ENCODE peak calls at places on chromosomes 4 and X, in seven cellular contexts. T, S, A, W, P, U and C are unnamed samples.

GRCh38 chrX:110733166-110733565 is 62.5 kb downstream of the CHRDL1 start:
- DNase-seq in T (no peak), S (no peak), A (no peak), W (peak; percentile 85), P (no peak), U (no peak), C (no peak)

GRCh38 chrX:153953342-153953830 is 8.9 kb upstream of the RENBP start:
- DNase-seq in T (peak; percentile 70), S (no peak), A (peak; percentile 90), W (peak; percentile 62), P (peak; percentile 73), U (peak; percentile 28), C (no peak)

GRCh38 chr4:158810487-158811215 is 41.8 kb downstream of the FNIP2 start:
- DNase-seq in T (no peak), S (peak; percentile 80), A (no peak), W (peak; percentile 94), P (no peak), U (no peak), C (no peak)

GRCh38 chr4:77022581-77023133 is 53.1 kb downstream of the CCNI start:
- DNase-seq in T (no peak), S (no peak), A (peak; percentile 13), W (peak; percentile 55), P (no peak), U (no peak), C (no peak)

GRCh38 chr4:48341776-48342558 is 638 bp downstream of the SLAIN2 start:
- DNase-seq in T (peak; percentile 5), S (no peak), A (peak; percentile 81), W (peak; percentile 54), P (no peak), U (no peak), C (peak; percentile 94)

GRCh38 chr4:168613869-168614268 is 117.0 kb downstream of the PALLD start:
- DNase-seq in T (no peak), S (no peak), A (no peak), W (no peak), P (no peak), U (no peak), C (no peak)

GRCh38 chrX:148517191-148517590 is 16.8 kb downstream of the AFF2 start:
- DNase-seq in T (no peak), S (no peak), A (no peak), W (no peak), P (no peak), U (no peak), C (no peak)

GRCh38 chr4:40576651-40577480 is 52.8 kb downstream of the RBM47 start:
- DNase-seq in T (no peak), S (no peak), A (peak; percentile 11), W (peak; percentile 92), P (no peak), U (peak; percentile 59), C (no peak)

GRCh38 chrX:106247162-106247561 is 79.1 kb downstream of the PWWP3B start:
- DNase-seq in T (no peak), S (no peak), A (no peak), W (no peak), P (no peak), U (no peak), C (no peak)

GRCh38 chrX:17590892-17591740 is 146.2 kb upstream of the SCML1 start:
- DNase-seq in T (peak; percentile 40), S (no peak), A (peak; percentile 59), W (peak; percentile 73), P (no peak), U (no peak), C (no peak)

GRCh38 chr4:39976945-39977488 is 694 bp downstream of the PDS5A start:
- DNase-seq in T (no peak), S (no peak), A (peak; percentile 59), W (peak; percentile 44), P (peak; percentile 45), U (no peak), C (no peak)

GRCh38 chrX:16695079-16695676 is 17.3 kb downstream of the CTPS2 start:
- DNase-seq in T (peak; percentile 2), S (no peak), A (peak; percentile 81), W (peak; percentile 58), P (peak; percentile 38), U (no peak), C (no peak)

GRCh38 chrX:4185086-4185485 is 471.6 kb upstream of the PRKX start:
- DNase-seq in T (no peak), S (no peak), A (no peak), W (no peak), P (no peak), U (no peak), C (no peak)